ENCODE peak calls at places on chromosomes 5 and 9, in six cellular contexts. G is AG04450, N is Panc1, K is neural progenitor cell, F is fibroblast of lung, O is astrocyte of the spinal cord. L is an unnamed sample.

GRCh38 chr5:78518365-78519197 is 130.0 kb downstream of the LHFPL2 start:
- DNase-seq in N (no peak), O (peak; percentile 91), F (peak; percentile 94), K (no peak), G (peak; percentile 77), L (peak; percentile 44)

GRCh38 chr5:157473383-157474370 is 13.7 kb downstream of the NIPAL4 start:
- DNase-seq in G (no peak), N (no peak), F (peak; percentile 81), K (no peak), O (peak; percentile 45), L (peak; percentile 19)

GRCh38 chr9:90727498-90727897 is 74.1 kb upstream of the SYK start:
- DNase-seq in N (no peak), G (no peak), O (no peak), F (no peak), K (no peak), L (no peak)

GRCh38 chr9:81150016-81150625 is 539.2 kb downstream of the TLE1 start:
- DNase-seq in N (no peak), F (peak; percentile 73), G (no peak), K (no peak), O (peak; percentile 41), L (no peak)

GRCh38 chr9:444528-444927 is 229.9 kb downstream of the DOCK8 start:
- DNase-seq in K (peak; percentile 20), O (peak; percentile 60), F (peak; percentile 73), G (no peak), N (no peak), L (no peak)

GRCh38 chr9:83413367-83413766 is 124.8 kb downstream of the FRMD3 start:
- DNase-seq in K (no peak), O (no peak), G (no peak), F (no peak), N (no peak), L (no peak)

GRCh38 chr5:118918232-118918631 is 70.1 kb downstream of the DTWD2 start:
- DNase-seq in G (no peak), K (no peak), O (no peak), N (no peak), F (no peak), L (no peak)

GRCh38 chr9:130972277-130972956 is 33.4 kb upstream of the FIBCD1 start:
- DNase-seq in N (no peak), F (no peak), K (no peak), O (no peak), G (no peak), L (no peak)

GRCh38 chr5:149235841-149236240 is 35.8 kb upstream of the AFAP1L1 start:
- DNase-seq in G (no peak), F (no peak), O (no peak), K (no peak), N (no peak), L (no peak)

GRCh38 chr9:112378441-112379176 is 1.3 kb upstream of the HSDL2 start:
- DNase-seq in F (peak; percentile 20), G (no peak), K (no peak), O (no peak), N (no peak), L (no peak)

GRCh38 chr5:15821506-15821905 is 321.5 kb downstream of the FBXL7 start:
- DNase-seq in O (peak; percentile 57), F (peak; percentile 70), N (no peak), K (no peak), G (no peak), L (no peak)

GRCh38 chr5:97534166-97534565 is 351.1 kb upstream of the RIOK2 start:
- DNase-seq in F (peak; percentile 87), G (peak; percentile 84), K (peak; percentile 53), N (peak; percentile 85), O (peak; percentile 87), L (peak; percentile 78)

GRCh38 chr9:108296056-108296455 is 559.7 kb downstream of the ACTL7B start:
- DNase-seq in O (peak; percentile 79), N (no peak), K (no peak), G (peak; percentile 15), F (peak; percentile 77), L (peak; percentile 94)

GRCh38 chr9:125705893-125706292 is 1.1 kb downstream of the MAPKAP1 start:
- DNase-seq in N (no peak), K (no peak), O (no peak), F (no peak), G (no peak), L (no peak)

GRCh38 chr5:82886911-82887310 is 190.3 kb downstream of the TMEM167A start:
- DNase-seq in K (no peak), F (peak; percentile 85), N (no peak), O (peak; percentile 23), G (no peak), L (no peak)

GRCh38 chr5:40618926-40619325 is 60.8 kb upstream of the PTGER4 start:
- DNase-seq in G (no peak), K (no peak), O (no peak), F (peak; percentile 10), N (no peak), L (no peak)

GRCh38 chr9:776086-776485 is 65.4 kb upstream of the DMRT1 start:
- DNase-seq in G (no peak), K (no peak), O (no peak), F (no peak), N (no peak), L (no peak)

GRCh38 chr5:10708189-10708944 is 52.7 kb downstream of the DAP start:
- DNase-seq in G (no peak), O (no peak), N (no peak), F (no peak), K (no peak), L (no peak)

GRCh38 chr5:111972080-111972479 is 215.1 kb upstream of the NREP start:
- DNase-seq in K (no peak), O (no peak), N (no peak), G (no peak), F (no peak), L (no peak)

GRCh38 chr5:1497795-1498622 is 25.8 kb downstream of the LPCAT1 start:
- DNase-seq in N (no peak), F (no peak), G (no peak), O (no peak), K (no peak), L (no peak)

GRCh38 chr9:128249914-128250838 is 25.6 kb downstream of the GOLGA2 start:
- DNase-seq in K (peak; percentile 94), O (peak; percentile 82), F (peak; percentile 57), G (no peak), N (peak; percentile 18), L (no peak)

GRCh38 chr9:37574996-37575395 is 1.2 kb downstream of the FBXO10 start:
- DNase-seq in N (no peak), O (peak; percentile 7), G (no peak), F (peak; percentile 26), K (peak; percentile 9), L (no peak)

DNA sequence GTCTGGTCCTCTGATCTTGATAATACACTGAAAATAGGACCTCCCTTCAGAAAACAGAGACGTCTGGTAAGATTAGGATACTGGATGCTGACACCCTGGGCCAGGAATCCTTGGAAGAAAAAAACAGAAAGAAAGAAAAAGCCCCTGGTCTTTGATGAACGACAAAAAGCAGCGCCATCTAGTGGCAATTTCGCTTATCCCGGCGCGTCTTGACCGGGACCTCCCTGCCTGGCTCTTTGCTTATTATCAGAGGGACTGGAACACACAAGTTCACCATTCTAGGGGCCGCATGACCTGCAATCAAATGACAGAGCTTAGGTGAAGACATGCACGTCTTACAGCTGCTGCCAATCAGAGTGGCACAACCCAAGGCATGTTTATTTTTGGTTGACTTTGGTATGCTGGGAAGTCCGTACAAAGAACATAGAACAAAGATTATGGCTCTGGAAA is 114.9 kb upstream of the NFIB start:
- DNase-seq in K (peak; percentile 91), N (peak; percentile 8), F (peak; percentile 60), G (peak; percentile 44), O (peak; percentile 74), L (no peak)
- TF ChIP-seq CTCF in K (peak; percentile 86), N (peak; percentile 69), F (peak; percentile 64), G (peak; percentile 78), O (peak; percentile 83), L (peak; percentile 82)

GRCh38 chr9:137459147-137459600 is at the start of gene NSMF:
- DNase-seq in K (peak; percentile 98), F (peak; percentile 80), N (no peak), O (peak; percentile 87), G (peak; percentile 47), L (peak; percentile 25)

GRCh38 chr9:137458194-137459146 is 664 bp downstream of the NSMF start:
- DNase-seq in O (peak; percentile 40), K (peak; percentile 42), G (no peak), N (no peak), F (peak; percentile 33), L (no peak)

GRCh38 chr9:137456061-137456863 is 2.9 kb downstream of the NSMF start:
- DNase-seq in G (no peak), O (peak; percentile 89), K (no peak), N (no peak), F (peak; percentile 77), L (no peak)

GRCh38 chr9:137456864-137457405 is 2.2 kb downstream of the NSMF start:
- DNase-seq in K (no peak), F (no peak), O (no peak), G (no peak), N (no peak), L (no peak)

DNA sequence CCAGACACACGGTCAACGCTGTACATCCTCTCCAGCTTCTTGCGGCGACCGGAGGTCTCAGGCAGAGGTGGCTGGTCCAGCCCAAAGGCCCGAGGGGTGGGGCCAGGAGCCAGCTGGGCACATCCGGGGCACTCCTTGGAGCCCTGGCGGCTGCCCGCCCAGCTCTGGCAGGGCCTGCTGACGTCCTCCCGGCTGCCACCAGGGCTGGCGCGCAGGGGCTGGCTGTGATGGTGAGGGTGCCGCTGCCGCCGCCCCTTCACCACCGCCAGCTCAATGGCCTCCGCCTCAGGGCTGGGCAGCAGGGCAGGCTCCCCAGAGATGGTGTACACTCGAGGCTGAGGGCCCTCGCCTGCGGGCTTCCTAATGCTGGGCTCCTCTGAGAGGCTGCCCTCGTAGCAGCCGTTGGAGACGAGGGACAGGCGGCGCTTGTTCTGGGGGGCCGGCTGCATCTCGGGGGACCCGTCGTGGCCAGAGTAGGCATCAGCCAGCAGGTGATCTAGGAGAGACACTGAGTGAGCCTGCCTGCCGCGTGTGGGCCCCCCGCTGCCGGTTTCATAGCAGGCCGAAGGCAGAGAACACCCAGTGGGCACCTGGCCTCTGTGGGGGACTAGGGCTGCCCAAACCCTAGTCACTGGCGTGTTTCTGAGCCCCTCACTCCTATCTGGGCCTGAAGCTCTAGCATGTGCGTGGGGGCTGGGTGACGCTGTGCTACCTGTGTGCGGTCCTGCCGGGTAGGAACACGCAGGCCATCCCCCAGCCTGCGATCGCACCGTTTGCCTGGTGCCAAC is 1.5 kb downstream of the NSMF start:
- DNase-seq in F (no peak), N (no peak), G (no peak), K (no peak), O (no peak), L (no peak)
- H3K4me3 ChIP-seq in F (peak overlapping the region; percentile 79), N (peak overlapping the region; percentile 63), G (peak overlapping the region; percentile 69), K (peak overlapping the region; percentile 86), O (peak overlapping the region; percentile 64), L (peak overlapping the region; percentile 80)

GRCh38 chr9:97623946-97624345 is 9.2 kb downstream of the TSTD2 start:
- DNase-seq in G (no peak), O (no peak), N (no peak), F (no peak), K (no peak), L (no peak)
- TF ChIP-seq CTCF in G (no peak), O (no peak), N (no peak), F (no peak), K (no peak), L (no peak)

DNA sequence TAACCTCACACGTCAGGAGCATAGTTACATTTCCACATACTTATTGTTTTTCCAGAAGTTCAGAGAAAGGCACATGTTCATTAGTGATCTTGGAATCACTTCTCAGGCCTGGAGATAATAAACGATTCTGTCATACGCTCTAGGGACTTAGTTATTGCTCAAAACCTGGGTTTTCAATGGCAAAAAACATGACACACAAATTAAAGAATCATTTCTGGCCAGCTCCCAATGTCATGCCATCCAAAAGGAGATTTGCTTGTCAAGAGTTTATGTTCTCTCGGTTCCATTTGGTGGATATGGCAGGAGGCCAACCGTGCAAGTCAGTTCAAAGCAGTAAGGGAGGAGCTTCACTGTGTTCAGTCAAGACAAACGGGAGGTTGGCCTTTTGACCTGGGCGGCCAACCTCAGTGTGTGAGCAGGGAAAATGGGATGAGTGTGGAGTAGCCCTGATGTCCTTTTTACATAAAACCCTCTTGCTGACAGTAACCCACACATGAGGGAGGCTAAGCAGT is 123.4 kb downstream of the NXNL2 start:
- DNase-seq in G (no peak), F (peak; percentile 44), O (peak; percentile 33), K (no peak), N (no peak), L (no peak)
- H3K4me3 ChIP-seq in G (no peak overlapping the region), F (no peak overlapping the region), O (no peak overlapping the region), K (no peak overlapping the region), N (no peak overlapping the region), L (no peak overlapping the region)